ENCODE peak calls at places on chromosomes 7 and 10, in ten cellular contexts. N is esophagus squamous epithelium, L is right lobe of liver, E is heart left ventricle, K is transverse colon, Z is vagina, D is tibial nerve, Y is uterus, A is body of pancreas, U is stomach. G is an unnamed sample. For H3K4me1, the result is how much of the 10 kb centered on the place peaks cover.

GRCh38 chr7:40965745-40966144 is 737.1 kb downstream of the INHBA start:
- DNase-seq in N (no peak), E (no peak), U (no peak), Y (no peak), L (no peak), K (no peak), D (no peak), A (no peak), Z (no peak), G (no peak)

GRCh38 chr7:32115831-32116230 is 45.6 kb upstream of the PDE1C start:
- DNase-seq in D (no peak), K (no peak), L (no peak), N (no peak), Y (no peak), E (no peak), A (no peak), Z (no peak), U (no peak), G (no peak)

GRCh38 chr7:24979470-24979862 is 512 bp downstream of the OSBPL3 start:
- DNase-seq in E (peak), A (peak), D (peak), N (peak), U (peak), K (peak), Z (no peak), L (peak), Y (peak), G (peak)

GRCh38 chr10:113434950-113435349 is 117.9 kb upstream of the HABP2 start:
- DNase-seq in K (no peak), Z (no peak), U (no peak), L (no peak), Y (no peak), A (no peak), N (no peak), D (no peak), E (no peak), G (no peak)

GRCh38 chr7:149476791-149477190 is 15.9 kb upstream of the ZNF777 start:
- DNase-seq in L (no peak), D (no peak), A (no peak), Y (no peak), K (no peak), U (no peak), E (no peak), N (no peak), Z (peak), G (no peak)

GRCh38 chr10:23439920-23440875 is 1.3 kb downstream of the OTUD1 start:
- DNase-seq in A (peak), Z (no peak), L (peak), K (peak), U (peak), Y (peak), E (peak), D (no peak), N (no peak), G (peak)

GRCh38 chr7:40986351-40986873 is 716.5 kb downstream of the INHBA start:
- DNase-seq in L (no peak), D (no peak), A (no peak), Z (no peak), N (no peak), E (no peak), Y (peak), U (no peak), K (no peak), G (no peak)

GRCh38 chr7:71131256-71131752 is 640 bp upstream of the GALNT17 start:
- DNase-seq in L (no peak), E (peak), Y (peak), N (no peak), Z (no peak), U (no peak), A (peak), D (peak), K (peak), G (peak)

GRCh38 chr10:97327348-97328294 is 6.9 kb downstream of the FRAT2 start:
- DNase-seq in Y (no peak), D (no peak), N (no peak), L (peak), Z (no peak), E (no peak), U (peak), K (no peak), A (peak), G (no peak)

GRCh38 chr10:130192276-130192848 is 56.2 kb downstream of the GLRX3 start:
- DNase-seq in D (no peak), A (no peak), N (no peak), E (no peak), K (no peak), Z (no peak), Y (no peak), L (no peak), U (no peak), G (no peak)

GRCh38 chr7:26275213-26275612 is 16.4 kb upstream of the SNX10 start:
- DNase-seq in L (no peak), N (no peak), U (no peak), K (no peak), E (no peak), Y (no peak), A (no peak), Z (no peak), D (no peak), G (no peak)

GRCh38 chr10:68330852-68331454 is 911 bp upstream of the HNRNPH3 start:
- DNase-seq in Z (peak), L (peak), U (no peak), K (peak), A (peak), E (peak), N (no peak), D (peak), Y (peak), G (peak)

GRCh38 chr7:134632937-134633540 is 13.6 kb upstream of the BPGM start:
- DNase-seq in Y (no peak), E (no peak), A (no peak), N (no peak), K (no peak), Z (no peak), U (no peak), L (no peak), D (no peak), G (peak)

GRCh38 chr7:101783381-101784181 is 33.8 kb upstream of the CUX1 start:
- DNase-seq in K (no peak), A (no peak), E (no peak), U (no peak), Y (peak), N (no peak), D (no peak), Z (no peak), L (no peak), G (peak)

GRCh38 chr7:118855290-118855689 is 630.8 kb downstream of the ANKRD7 start:
- DNase-seq in D (no peak), A (no peak), N (no peak), L (no peak), U (no peak), Y (no peak), E (no peak), Z (no peak), K (no peak), G (no peak)

GRCh38 chr7:31028417-31028988 is 23.6 kb upstream of the ADCYAP1R1 start:
- DNase-seq in L (no peak), N (no peak), Z (no peak), U (no peak), Y (no peak), E (no peak), D (no peak), K (no peak), A (no peak), G (no peak)

GRCh38 chr7:5700391-5700985 is 81.0 kb downstream of the RNF216 start:
- DNase-seq in U (no peak), L (no peak), E (no peak), Z (no peak), Y (no peak), K (no peak), A (no peak), N (no peak), D (no peak), G (no peak)

GRCh38 chr10:92290076-92290836 is 622 bp downstream of the CPEB3 start:
- DNase-seq in E (no peak), N (no peak), A (peak), K (peak), D (peak), U (peak), Z (peak), L (peak), Y (peak), G (peak)

GRCh38 chr7:1920266-1920681 is 250.2 kb downstream of the ELFN1 start:
- DNase-seq in L (no peak), Z (no peak), U (no peak), K (peak), A (no peak), D (no peak), Y (no peak), N (no peak), E (no peak), G (no peak)

GRCh38 chr10:18687706-18688105 is 28.5 kb downstream of the ARL5B start:
- DNase-seq in K (no peak), Z (no peak), D (no peak), L (no peak), Y (no peak), U (no peak), E (no peak), A (no peak), N (no peak), G (no peak)

GRCh38 chr10:18685555-18685954 is 26.3 kb downstream of the ARL5B start:
- DNase-seq in K (no peak), Y (no peak), E (no peak), A (no peak), U (no peak), L (no peak), D (no peak), N (no peak), Z (no peak), G (no peak)

GRCh38 chr10:18687195-18687594 is 28.0 kb downstream of the ARL5B start:
- DNase-seq in L (no peak), A (no peak), D (no peak), Y (no peak), K (no peak), U (no peak), N (no peak), E (no peak), Z (no peak), G (no peak)

GRCh38 chr10:18690541-18690940 is 31.3 kb downstream of the ARL5B start:
- DNase-seq in K (no peak), E (no peak), U (no peak), Z (no peak), N (no peak), Y (no peak), L (no peak), A (no peak), D (no peak), G (no peak)

DNA sequence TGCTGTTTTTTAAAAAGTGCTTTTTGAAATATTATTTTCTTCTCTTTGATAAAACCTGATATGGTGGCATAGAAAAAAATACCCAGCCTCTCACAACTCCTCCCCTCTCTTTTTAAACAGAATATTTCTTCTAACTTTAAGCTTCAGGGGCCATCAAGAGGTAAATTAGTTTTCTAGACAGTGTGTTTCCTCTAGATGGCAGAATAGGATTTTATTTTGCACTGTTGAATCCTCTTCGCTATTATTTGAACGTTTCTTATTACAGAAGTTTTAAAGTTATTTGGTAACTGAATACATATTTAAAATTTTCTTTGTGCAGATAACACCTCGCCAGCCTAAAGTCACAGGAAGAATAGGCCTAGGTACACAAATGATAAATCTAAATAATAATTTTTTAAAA is 30.3 kb downstream of the ARL5B start:
- DNase-seq in Z (no peak), A (no peak), Y (no peak), E (no peak), K (no peak), D (no peak), N (no peak), L (no peak), U (no peak), G (no peak)
- TF ChIP-seq CTCF in Z (no peak), A (peak), Y (no peak), E (peak), K (no peak), D (peak), N (peak), L (peak), U (peak), G (peak)

GRCh38 chr10:103451871-103452713 is at the start of gene CALHM2:
- DNase-seq in Y (peak), K (peak), E (peak), N (no peak), L (no peak), A (peak), U (peak), Z (no peak), D (peak), G (peak)
- H3K4me1 ChIP-seq in Y (under half), K (under half), E (half or more), N (under half), L (under half), A (under half), U (under half), Z (under half), D (under half), G (under half)

GRCh38 chr7:50621206-50621605 is 56.0 kb upstream of the DDC start:
- DNase-seq in N (no peak), A (no peak), L (no peak), Z (peak), Y (no peak), K (no peak), D (no peak), E (no peak), U (no peak), G (no peak)
- TF ChIP-seq POLR2A in N (no peak), A (no peak), L (no peak), Z (no peak), Y (no peak), K (no peak), D (no peak), E (no peak), U (no peak), G (no peak)

DNA sequence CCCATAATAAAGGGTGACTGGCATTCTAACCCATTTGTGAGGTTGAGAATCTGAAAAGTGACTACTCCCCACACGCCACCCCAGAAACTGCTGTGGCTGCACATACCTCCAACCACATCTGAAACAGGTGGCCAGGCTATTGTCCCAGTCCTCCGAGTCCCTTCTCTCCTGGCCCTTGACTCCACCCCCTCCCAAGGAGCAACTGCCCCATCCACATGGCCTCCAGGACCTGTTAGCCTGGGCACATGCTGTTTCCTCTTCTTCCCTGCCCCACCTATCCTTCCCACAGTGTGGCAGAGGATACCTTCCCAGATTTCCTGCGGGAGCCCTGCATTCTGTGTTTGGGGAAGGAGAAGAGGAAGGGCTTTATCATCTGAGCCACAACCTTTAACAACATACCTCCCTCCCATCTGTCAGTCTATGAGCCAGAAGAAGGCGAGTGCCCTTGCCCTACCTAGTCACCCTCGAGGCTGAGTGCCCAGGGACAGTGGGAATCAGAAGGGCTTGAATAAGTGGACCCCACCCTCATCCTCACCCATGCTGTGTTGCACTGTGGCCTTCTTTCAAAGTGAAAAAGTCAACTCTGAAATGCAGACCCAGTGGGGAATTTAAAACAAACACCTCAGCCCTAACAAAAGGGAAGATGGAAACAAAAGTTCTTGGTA is 11.9 kb downstream of the STEAP1B start:
- DNase-seq in Z (no peak), D (no peak), K (no peak), Y (no peak), U (no peak), A (no peak), L (no peak), E (no peak), N (no peak), G (no peak)
- TF ChIP-seq CTCF in Z (no peak), D (no peak), K (no peak), Y (no peak), U (no peak), A (no peak), L (no peak), E (no peak), N (no peak), G (no peak)

G was measured in testis.